ENCODE peak calls at places on chromosome 20, in seven cellular contexts. One of them, this sample, is unnamed.

GRCh38 chr20:63413963-63414684 is 53.0 kb upstream of the CHRNA4 start:
- DNase-seq in A673: no peak
- DNase-seq in GM12878: no peak
- DNase-seq in PC-9: no peak
- DNase-seq in mammary epithelial cell: no peak
- DNase-seq in H1: no peak
- DNase-seq in GM23338: no peak
- DNase-seq in this sample: no peak

GRCh38 chr20:24475356-24475755 is 5.9 kb downstream of the SYNDIG1 start:
- DNase-seq in GM12878: no peak
- DNase-seq in GM23338: no peak
- DNase-seq in A673: no peak
- DNase-seq in H1: no peak
- DNase-seq in PC-9: no peak
- DNase-seq in mammary epithelial cell: peak; percentile 35
- DNase-seq in this sample: no peak

GRCh38 chr20:17449039-17449438 is 82.1 kb downstream of the BFSP1 start:
- DNase-seq in mammary epithelial cell: no peak
- DNase-seq in GM12878: no peak
- DNase-seq in H1: no peak
- DNase-seq in PC-9: no peak
- DNase-seq in GM23338: no peak
- DNase-seq in A673: no peak
- DNase-seq in this sample: no peak

GRCh38 chr20:63378626-63379025 is 17.5 kb upstream of the CHRNA4 start:
- DNase-seq in A673: no peak
- DNase-seq in PC-9: no peak
- DNase-seq in GM12878: no peak
- DNase-seq in GM23338: peak; percentile 76
- DNase-seq in H1: no peak
- DNase-seq in mammary epithelial cell: no peak
- DNase-seq in this sample: no peak

GRCh38 chr20:62938105-62938888 is at the start of gene GID8:
- DNase-seq in mammary epithelial cell: peak; percentile 48
- DNase-seq in H1: no peak
- DNase-seq in GM12878: no peak
- DNase-seq in A673: peak; percentile 45
- DNase-seq in PC-9: peak; percentile 62
- DNase-seq in GM23338: peak; percentile 65
- DNase-seq in this sample: peak; percentile 62

GRCh38 chr20:53738039-53738944 is 144.7 kb upstream of the ZNF217 start:
- DNase-seq in PC-9: peak; percentile 85
- DNase-seq in H1: peak; percentile 49
- DNase-seq in A673: peak; percentile 60
- DNase-seq in mammary epithelial cell: peak; percentile 78
- DNase-seq in GM12878: no peak
- DNase-seq in GM23338: peak; percentile 75
- DNase-seq in this sample: peak; percentile 71

GRCh38 chr20:59565768-59566461 is 38.4 kb upstream of the PHACTR3 start:
- DNase-seq in H1: no peak
- DNase-seq in PC-9: no peak
- DNase-seq in mammary epithelial cell: no peak
- DNase-seq in A673: no peak
- DNase-seq in GM12878: no peak
- DNase-seq in GM23338: no peak
- DNase-seq in this sample: no peak

GRCh38 chr20:13610205-13610604 is 28.5 kb downstream of the TASP1 start:
- DNase-seq in GM12878: no peak
- DNase-seq in mammary epithelial cell: no peak
- DNase-seq in GM23338: peak; percentile 75
- DNase-seq in PC-9: no peak
- DNase-seq in H1: no peak
- DNase-seq in A673: peak; percentile 37
- DNase-seq in this sample: no peak

GRCh38 chr20:9241232-9241692 is 172.4 kb downstream of the PLCB4 start:
- DNase-seq in GM12878: no peak
- DNase-seq in PC-9: peak; percentile 42
- DNase-seq in GM23338: no peak
- DNase-seq in mammary epithelial cell: peak; percentile 55
- DNase-seq in H1: no peak
- DNase-seq in A673: peak; percentile 64
- DNase-seq in this sample: no peak

GRCh38 chr20:35523298-35523888 is 6.1 kb downstream of the C20orf173 start:
- DNase-seq in GM12878: no peak
- DNase-seq in GM23338: peak; percentile 81
- DNase-seq in H1: no peak
- DNase-seq in mammary epithelial cell: peak; percentile 23
- DNase-seq in A673: peak; percentile 53
- DNase-seq in PC-9: peak; percentile 27
- DNase-seq in this sample: no peak

GRCh38 chr20:6644818-6645620 is 122.5 kb upstream of the BMP2 start:
- DNase-seq in H1: no peak
- DNase-seq in mammary epithelial cell: no peak
- DNase-seq in A673: no peak
- DNase-seq in GM12878: no peak
- DNase-seq in PC-9: no peak
- DNase-seq in GM23338: no peak
- DNase-seq in this sample: no peak

GRCh38 chr20:34643919-34644318 is 33.0 kb downstream of the PIGU start:
- DNase-seq in GM23338: no peak
- DNase-seq in A673: no peak
- DNase-seq in PC-9: no peak
- DNase-seq in H1: no peak
- DNase-seq in GM12878: no peak
- DNase-seq in mammary epithelial cell: peak; percentile 82
- DNase-seq in this sample: no peak

GRCh38 chr20:50434653-50435396 is 75.4 kb upstream of the PTPN1 start:
- DNase-seq in mammary epithelial cell: peak; percentile 93
- DNase-seq in GM23338: no peak
- DNase-seq in GM12878: no peak
- DNase-seq in H1: no peak
- DNase-seq in PC-9: peak; percentile 40
- DNase-seq in A673: no peak
- DNase-seq in this sample: no peak

GRCh38 chr20:60046011-60046413 is 87.8 kb downstream of the CDH26 start:
- DNase-seq in PC-9: no peak
- DNase-seq in GM23338: no peak
- DNase-seq in mammary epithelial cell: no peak
- DNase-seq in H1: no peak
- DNase-seq in GM12878: no peak
- DNase-seq in A673: no peak
- DNase-seq in this sample: no peak

GRCh38 chr20:20549699-20550098 is 162.7 kb downstream of the RALGAPA2 start:
- DNase-seq in GM23338: no peak
- DNase-seq in A673: no peak
- DNase-seq in mammary epithelial cell: peak; percentile 93
- DNase-seq in PC-9: peak; percentile 29
- DNase-seq in GM12878: no peak
- DNase-seq in H1: no peak
- DNase-seq in this sample: no peak

GRCh38 chr20:23061713-23062561 is 12.5 kb upstream of the THBD start:
- DNase-seq in mammary epithelial cell: no peak
- DNase-seq in A673: peak; percentile 10
- DNase-seq in H1: no peak
- DNase-seq in GM12878: no peak
- DNase-seq in GM23338: peak; percentile 78
- DNase-seq in PC-9: peak; percentile 24
- DNase-seq in this sample: no peak

GRCh38 chr20:59064214-59064722 is 21.7 kb upstream of the PRELID3B start:
- DNase-seq in GM12878: no peak
- DNase-seq in GM23338: no peak
- DNase-seq in PC-9: no peak
- DNase-seq in mammary epithelial cell: peak; percentile 26
- DNase-seq in A673: no peak
- DNase-seq in H1: no peak
- DNase-seq in this sample: no peak

GRCh38 chr20:60255426-60255825 is 297.2 kb downstream of the CDH26 start:
- DNase-seq in A673: no peak
- DNase-seq in GM23338: no peak
- DNase-seq in GM12878: no peak
- DNase-seq in H1: no peak
- DNase-seq in PC-9: no peak
- DNase-seq in mammary epithelial cell: no peak
- DNase-seq in this sample: peak; percentile 35

GRCh38 chr20:50861012-50861411 is 66.2 kb downstream of the BCAS4 start:
- DNase-seq in mammary epithelial cell: no peak
- DNase-seq in GM12878: no peak
- DNase-seq in A673: no peak
- DNase-seq in H1: no peak
- DNase-seq in PC-9: no peak
- DNase-seq in GM23338: no peak
- DNase-seq in this sample: no peak

GRCh38 chr20:19433371-19434316 is 221.2 kb downstream of the SLC24A3 start:
- DNase-seq in mammary epithelial cell: no peak
- DNase-seq in GM12878: no peak
- DNase-seq in GM23338: no peak
- DNase-seq in A673: no peak
- DNase-seq in PC-9: no peak
- DNase-seq in H1: no peak
- DNase-seq in this sample: no peak

GRCh38 chr20:11166716-11167115 is 492.9 kb upstream of the JAG1 start:
- DNase-seq in GM23338: no peak
- DNase-seq in GM12878: no peak
- DNase-seq in H1: no peak
- DNase-seq in A673: no peak
- DNase-seq in mammary epithelial cell: no peak
- DNase-seq in PC-9: no peak
- DNase-seq in this sample: no peak

GRCh38 chr20:7161690-7162089 is 394.2 kb downstream of the BMP2 start:
- DNase-seq in A673: peak; percentile 2
- DNase-seq in PC-9: no peak
- DNase-seq in H1: no peak
- DNase-seq in GM12878: no peak
- DNase-seq in mammary epithelial cell: peak; percentile 25
- DNase-seq in GM23338: peak; percentile 56
- DNase-seq in this sample: no peak

GRCh38 chr20:17895641-17896246 is 72.8 kb downstream of the SNX5 start:
- DNase-seq in PC-9: no peak
- DNase-seq in A673: no peak
- DNase-seq in GM12878: peak; percentile 11
- DNase-seq in mammary epithelial cell: peak; percentile 73
- DNase-seq in H1: no peak
- DNase-seq in GM23338: peak; percentile 54
- DNase-seq in this sample: no peak

GRCh38 chr20:49313271-49313670 is 35.4 kb upstream of the ZNFX1 start:
- DNase-seq in A673: no peak
- DNase-seq in H1: no peak
- DNase-seq in GM23338: no peak
- DNase-seq in PC-9: no peak
- DNase-seq in GM12878: no peak
- DNase-seq in mammary epithelial cell: no peak
- DNase-seq in this sample: no peak

GRCh38 chr20:49318430-49319203 is 40.8 kb upstream of the ZNFX1 start:
- DNase-seq in PC-9: no peak
- DNase-seq in H1: no peak
- DNase-seq in mammary epithelial cell: no peak
- DNase-seq in GM23338: peak; percentile 65
- DNase-seq in GM12878: no peak
- DNase-seq in A673: no peak
- DNase-seq in this sample: no peak

GRCh38 chr20:49319204-49319809 is 41.5 kb upstream of the ZNFX1 start:
- DNase-seq in H1: no peak
- DNase-seq in GM23338: peak; percentile 18
- DNase-seq in A673: no peak
- DNase-seq in mammary epithelial cell: no peak
- DNase-seq in PC-9: no peak
- DNase-seq in GM12878: no peak
- DNase-seq in this sample: no peak

GRCh38 chr20:49318091-49318429 is 40.2 kb upstream of the ZNFX1 start:
- DNase-seq in A673: no peak
- DNase-seq in PC-9: no peak
- DNase-seq in H1: no peak
- DNase-seq in GM23338: peak; percentile 42
- DNase-seq in GM12878: no peak
- DNase-seq in mammary epithelial cell: no peak
- DNase-seq in this sample: no peak

DNA sequence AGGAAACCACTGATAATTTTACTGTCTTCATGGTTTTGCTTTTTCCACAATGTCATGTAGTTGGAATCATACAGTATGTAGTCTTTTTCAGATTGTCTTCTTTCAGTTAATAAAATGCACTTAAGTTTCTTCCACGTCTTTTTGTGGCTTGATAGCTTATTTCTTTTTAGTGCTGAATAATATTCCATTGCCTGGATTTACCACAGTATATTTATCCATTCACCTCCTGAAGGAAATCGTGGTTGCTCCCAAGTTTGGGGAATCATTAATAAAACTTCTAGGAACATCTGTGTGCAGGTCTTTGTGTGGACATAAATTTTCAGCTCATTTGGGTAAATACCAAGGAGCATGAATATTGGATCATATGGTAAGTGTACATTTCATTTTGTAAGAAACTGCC is 38.8 kb upstream of the ZNFX1 start:
- DNase-seq in H1: no peak
- DNase-seq in GM23338: no peak
- DNase-seq in GM12878: no peak
- DNase-seq in PC-9: no peak
- DNase-seq in mammary epithelial cell: no peak
- DNase-seq in A673: no peak
- DNase-seq in this sample: no peak
- TF ChIP-seq EZH2 in H1: no peak
- TF ChIP-seq EZH2 in GM23338: no peak
- TF ChIP-seq EZH2 in GM12878: no peak
- TF ChIP-seq EZH2 in PC-9: no peak
- TF ChIP-seq EZH2 in mammary epithelial cell: no peak
- TF ChIP-seq EZH2 in A673: no peak
- TF ChIP-seq EZH2 in this sample: no peak

GRCh38 chr20:45406260-45407066 is 1.6 kb upstream of the DBNDD2 start:
- DNase-seq in A673: peak; percentile 76
- DNase-seq in mammary epithelial cell: peak; percentile 40
- DNase-seq in H1: no peak
- DNase-seq in GM23338: peak; percentile 85
- DNase-seq in PC-9: peak; percentile 68
- DNase-seq in GM12878: no peak
- DNase-seq in this sample: no peak
- TF ChIP-seq EZH2 in A673: no peak
- TF ChIP-seq EZH2 in mammary epithelial cell: no peak
- TF ChIP-seq EZH2 in H1: peak; percentile 15
- TF ChIP-seq EZH2 in GM23338: no peak
- TF ChIP-seq EZH2 in PC-9: no peak
- TF ChIP-seq EZH2 in GM12878: no peak
- TF ChIP-seq EZH2 in this sample: no peak

GRCh38 chr20:32585519-32586127 is 490 bp upstream of the NOL4L start:
- DNase-seq in H1: no peak
- DNase-seq in mammary epithelial cell: no peak
- DNase-seq in GM12878: peak; percentile 26
- DNase-seq in GM23338: peak; percentile 80
- DNase-seq in A673: no peak
- DNase-seq in PC-9: no peak
- DNase-seq in this sample: no peak
- TF ChIP-seq EZH2 in H1: peak; percentile 51
- TF ChIP-seq EZH2 in mammary epithelial cell: no peak
- TF ChIP-seq EZH2 in GM12878: no peak
- TF ChIP-seq EZH2 in GM23338: peak; percentile 86
- TF ChIP-seq EZH2 in A673: peak; percentile 90
- TF ChIP-seq EZH2 in PC-9: no peak
- TF ChIP-seq EZH2 in this sample: peak; percentile 42

DNA sequence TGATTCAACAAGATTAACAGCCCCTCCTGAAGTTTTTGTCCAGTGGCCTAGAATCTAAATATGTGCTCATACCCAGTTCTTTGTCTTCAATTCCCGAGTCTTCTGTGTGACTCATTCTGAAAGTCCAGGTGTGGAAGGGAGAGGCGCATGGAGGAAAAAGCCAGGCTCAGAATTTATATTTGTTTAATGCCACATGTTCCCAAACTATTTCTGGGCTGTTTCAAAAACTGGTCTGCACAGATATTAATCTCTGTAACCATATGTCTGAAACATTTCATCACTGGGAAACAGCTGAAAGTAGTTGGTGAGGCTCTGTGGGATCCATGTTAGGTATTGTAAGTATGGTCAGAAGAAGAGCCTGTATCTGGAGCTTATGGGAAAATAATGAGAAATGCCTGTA is 266.0 kb downstream of the PAX1 start:
- DNase-seq in A673: no peak
- DNase-seq in mammary epithelial cell: no peak
- DNase-seq in GM23338: no peak
- DNase-seq in PC-9: no peak
- DNase-seq in GM12878: no peak
- DNase-seq in H1: no peak
- DNase-seq in this sample: no peak
- TF ChIP-seq EZH2 in A673: no peak
- TF ChIP-seq EZH2 in mammary epithelial cell: no peak
- TF ChIP-seq EZH2 in GM23338: no peak
- TF ChIP-seq EZH2 in PC-9: no peak
- TF ChIP-seq EZH2 in GM12878: no peak
- TF ChIP-seq EZH2 in H1: no peak
- TF ChIP-seq EZH2 in this sample: no peak